ENCODE peak calls at places on chromosome 4, in ten cellular contexts. K, D, R, L, G, F, Q, T, S and P are unnamed samples.

GRCh38 chr4:91592125-91592524 is 711.6 kb upstream of the GRID2 start:
- DNase-seq in T (no peak), K (no peak), S (no peak), R (no peak), F (no peak), G (no peak), Q (no peak), D (no peak), L (no peak), P (no peak)

GRCh38 chr4:184526228-184526627 is 51.9 kb upstream of the IRF2 start:
- DNase-seq in F (no peak), K (no peak), G (no peak), T (no peak), S (no peak), L (no peak), D (no peak), Q (no peak), R (no peak), P (no peak)

GRCh38 chr4:185481390-185481789 is 9.9 kb upstream of the CCDC110 start:
- DNase-seq in T (no peak), D (no peak), Q (no peak), S (no peak), G (no peak), L (no peak), R (no peak), K (no peak), F (no peak), P (no peak)

GRCh38 chr4:7428261-7429068 is 6.3 kb downstream of the PSAPL1 start:
- DNase-seq in D (peak; percentile 75), G (no peak), F (no peak), L (no peak), S (no peak), K (no peak), Q (no peak), R (peak; percentile 12), T (no peak), P (no peak)

GRCh38 chr4:3009422-3009821 is 46.1 kb downstream of the GRK4 start:
- DNase-seq in L (no peak), R (no peak), T (no peak), S (peak; percentile 5), K (peak; percentile 78), Q (peak; percentile 15), F (peak; percentile 22), G (peak; percentile 40), D (peak; percentile 16), P (no peak)

GRCh38 chr4:56681158-56681848 is at the start of gene HOPX:
- DNase-seq in R (no peak), Q (peak; percentile 52), G (peak; percentile 37), S (no peak), K (peak; percentile 38), D (peak; percentile 41), F (no peak), L (no peak), T (peak; percentile 13), P (no peak)

GRCh38 chr4:142336251-142336934 is 509.7 kb downstream of the INPP4B start:
- DNase-seq in D (no peak), L (no peak), R (no peak), K (no peak), G (no peak), T (no peak), Q (no peak), S (no peak), F (no peak), P (no peak)

GRCh38 chr4:145680902-145681301 is 956 bp downstream of the C4orf51 start:
- DNase-seq in D (peak; percentile 11), T (no peak), L (no peak), S (no peak), G (no peak), Q (no peak), F (no peak), K (no peak), R (no peak), P (no peak)

GRCh38 chr4:1462768-1463075 is 56.5 kb upstream of the NKX1-1 start:
- DNase-seq in S (no peak), R (peak; percentile 10), D (no peak), Q (no peak), F (no peak), T (no peak), K (no peak), L (no peak), G (no peak), P (no peak)

GRCh38 chr4:147456706-147457105 is 24.2 kb upstream of the EDNRA start:
- DNase-seq in T (no peak), L (no peak), R (no peak), K (no peak), D (no peak), F (no peak), S (no peak), Q (no peak), G (no peak), P (no peak)

GRCh38 chr4:19748470-19748869 is 503.2 kb upstream of the SLIT2 start:
- DNase-seq in T (peak; percentile 51), G (no peak), R (no peak), D (no peak), Q (peak; percentile 94), F (no peak), K (no peak), S (no peak), L (no peak), P (no peak)

GRCh38 chr4:182495111-182495510 is 251.9 kb downstream of the TENM3 start:
- DNase-seq in L (no peak), R (no peak), K (no peak), Q (no peak), D (no peak), S (no peak), T (no peak), F (no peak), G (no peak), P (no peak)

GRCh38 chr4:128946929-128947328 is 137.4 kb downstream of the JADE1 start:
- DNase-seq in K (no peak), G (no peak), S (no peak), R (no peak), F (no peak), D (no peak), Q (no peak), T (no peak), L (no peak), P (no peak)

GRCh38 chr4:37717575-37717974 is 31.4 kb upstream of the RELL1 start:
- DNase-seq in T (no peak), L (no peak), G (no peak), Q (peak; percentile 65), K (no peak), D (no peak), S (no peak), F (peak; percentile 4), R (no peak), P (no peak)

GRCh38 chr4:72312032-72312650 is 256.9 kb downstream of the ADAMTS3 start:
- DNase-seq in S (no peak), K (peak; percentile 33), F (peak; percentile 40), R (no peak), G (peak; percentile 41), Q (peak; percentile 95), D (no peak), L (peak; percentile 31), T (peak; percentile 78), P (no peak)

GRCh38 chr4:110787781-110788180 is 164.9 kb upstream of the PITX2 start:
- DNase-seq in T (no peak), D (no peak), G (no peak), F (no peak), S (no peak), K (no peak), R (no peak), Q (no peak), L (no peak), P (no peak)

GRCh38 chr4:74319506-74319905 is 11.2 kb downstream of the EPGN start:
- DNase-seq in T (no peak), L (no peak), Q (no peak), R (no peak), D (no peak), G (no peak), K (no peak), F (no peak), S (no peak), P (no peak)

GRCh38 chr4:85067342-85067741 is 100.9 kb upstream of the WDFY3 start:
- DNase-seq in Q (no peak), R (no peak), T (no peak), K (no peak), S (no peak), F (no peak), G (no peak), L (no peak), D (no peak), P (no peak)
- TF ChIP-seq CTCF in Q (no peak), R (no peak), T (no peak), K (no peak), S (no peak), F (no peak), G (no peak), L (no peak), D (no peak), P (no peak)

GRCh38 chr4:169311643-169312365 is 41.0 kb upstream of the SH3RF1 start:
- DNase-seq in R (no peak), Q (peak; percentile 75), K (peak; percentile 69), D (peak; percentile 78), G (peak; percentile 13), S (peak; percentile 14), L (no peak), F (peak; percentile 45), T (peak; percentile 55), P (peak; percentile 51)
- TF ChIP-seq CTCF in R (peak; percentile 47), Q (peak; percentile 58), K (peak; percentile 54), D (peak; percentile 68), G (no peak), S (peak; percentile 62), L (no peak), F (peak; percentile 42), T (peak; percentile 68), P (peak; percentile 68)

GRCh38 chr4:41140410-41140809 is 73.9 kb downstream of the APBB2 start:
- DNase-seq in R (no peak), Q (no peak), D (no peak), K (no peak), F (no peak), T (no peak), S (no peak), L (no peak), G (no peak), P (no peak)
- TF ChIP-seq CTCF in R (no peak), Q (no peak), D (no peak), K (no peak), F (no peak), T (no peak), S (no peak), L (no peak), G (no peak), P (no peak)

GRCh38 chr4:17932041-17932440 is 89.5 kb downstream of the LCORL start:
- DNase-seq in R (no peak), T (no peak), G (no peak), D (no peak), Q (no peak), L (no peak), S (no peak), K (no peak), F (no peak), P (no peak)

GRCh38 chr4:17939061-17939460 is 82.5 kb downstream of the LCORL start:
- DNase-seq in G (no peak), T (no peak), Q (no peak), F (no peak), R (no peak), D (no peak), S (no peak), L (no peak), K (no peak), P (no peak)

DNA sequence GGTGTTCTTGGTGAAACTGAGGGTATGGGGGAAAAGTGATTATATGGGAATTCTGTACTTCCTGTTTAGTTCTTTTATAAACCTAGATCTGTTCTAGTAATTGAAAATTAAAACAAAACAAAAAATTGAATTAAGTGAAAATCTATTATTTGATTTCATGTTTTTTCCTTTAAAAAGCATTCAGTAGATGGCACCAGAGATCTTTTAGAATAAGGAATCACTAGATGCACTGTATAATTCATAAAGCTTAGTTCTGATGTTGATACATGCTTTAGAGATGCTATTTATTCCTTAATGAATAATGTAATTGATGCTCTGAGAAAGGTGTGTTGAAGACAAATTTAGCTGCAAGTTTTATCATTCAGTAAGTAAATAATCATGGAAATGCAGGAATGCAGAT is 87.3 kb downstream of the LCORL start:
- DNase-seq in R (no peak), Q (peak; percentile 15), G (no peak), L (no peak), F (no peak), D (no peak), T (no peak), K (no peak), S (no peak), P (no peak)
- TF ChIP-seq CTCF in R (no peak), Q (peak; percentile 9), G (no peak), L (no peak), F (no peak), D (peak; percentile 21), T (no peak), K (no peak), S (no peak), P (no peak)